ENCODE peak calls at places on chromosomes 4 and X, in nine cellular contexts. S, O, T, U, M, A, F, Z and E are unnamed samples.

GRCh38 chrX:109863811-109864210 is 130.8 kb upstream of the ACSL4 start:
- DNase-seq in S (no peak), O (no peak), T (no peak), U (no peak), M (no peak), A (no peak), F (no peak), Z (no peak), E (no peak)

GRCh38 chr4:183201331-183201730 is 102.3 kb downstream of the WWC2 start:
- DNase-seq in S (peak), O (no peak), T (no peak), U (no peak), M (peak), A (no peak), F (no peak), Z (no peak), E (no peak)

GRCh38 chr4:74094227-74094626 is 4.8 kb downstream of the CXCL2 start:
- DNase-seq in S (no peak), O (no peak), T (peak), U (no peak), M (no peak), A (no peak), F (no peak), Z (no peak), E (no peak)

GRCh38 chr4:99808260-99808857 is 8.3 kb upstream of the DAPP1 start:
- DNase-seq in S (peak), O (peak), T (peak), U (no peak), M (peak), A (peak), F (peak), Z (peak), E (peak)

GRCh38 chr4:163612762-163613161 is 118.3 kb downstream of the TMA16 start:
- DNase-seq in S (no peak), O (no peak), T (no peak), U (no peak), M (no peak), A (no peak), F (no peak), Z (no peak), E (no peak)

GRCh38 chrX:12076046-12076445 is 62.2 kb upstream of the FRMPD4 start:
- DNase-seq in S (no peak), O (no peak), T (no peak), U (no peak), M (no peak), A (no peak), F (no peak), Z (no peak), E (no peak)

GRCh38 chr4:88613417-88613875 is 21.2 kb downstream of the HERC3 start:
- DNase-seq in S (no peak), O (no peak), T (no peak), U (no peak), M (no peak), A (no peak), F (peak), Z (no peak), E (no peak)

GRCh38 chrX:1462596-1463251 is 10.0 kb upstream of the ASMTL start:
- DNase-seq in S (peak), O (no peak), T (peak), U (no peak), M (peak), A (no peak), F (no peak), Z (no peak), E (peak)

GRCh38 chr4:165680821-165681220 is 192.2 kb upstream of the TLL1 start:
- DNase-seq in S (no peak), O (no peak), T (no peak), U (no peak), M (no peak), A (no peak), F (no peak), Z (no peak), E (no peak)

GRCh38 chr4:186765138-186765537 is 41.5 kb upstream of the FAT1 start:
- DNase-seq in S (peak), O (peak), T (no peak), U (no peak), M (peak), A (no peak), F (no peak), Z (no peak), E (peak)

GRCh38 chr4:95644417-95644816 is 95.6 kb upstream of the UNC5C start:
- DNase-seq in S (no peak), O (no peak), T (no peak), U (no peak), M (no peak), A (no peak), F (no peak), Z (no peak), E (no peak)

GRCh38 chrX:135477576-135477975 is 42.9 kb upstream of the INTS6L start:
- DNase-seq in S (peak), O (peak), T (peak), U (no peak), M (peak), A (peak), F (peak), Z (no peak), E (no peak)

GRCh38 chrX:49915352-49916222 is 6.8 kb upstream of the CLCN5 start:
- DNase-seq in S (peak), O (peak), T (peak), U (no peak), M (no peak), A (peak), F (peak), Z (no peak), E (no peak)

GRCh38 chr4:149830823-149831222 is 15.2 kb upstream of the IQCM start:
- DNase-seq in S (peak), O (no peak), T (no peak), U (no peak), M (no peak), A (no peak), F (no peak), Z (no peak), E (no peak)

GRCh38 chr4:83356899-83357661 is 22.4 kb upstream of the HPSE start:
- DNase-seq in S (peak), O (no peak), T (no peak), U (no peak), M (peak), A (no peak), F (no peak), Z (no peak), E (no peak)

GRCh38 chr4:104905546-104905945 is 241.1 kb upstream of the TET2 start:
- DNase-seq in S (no peak), O (no peak), T (no peak), U (no peak), M (no peak), A (no peak), F (no peak), Z (no peak), E (no peak)

GRCh38 chr4:129358571-129358970 is 262.6 kb downstream of the C4orf33 start:
- DNase-seq in S (peak), O (no peak), T (no peak), U (no peak), M (no peak), A (no peak), F (no peak), Z (no peak), E (no peak)

GRCh38 chrX:111411591-111412371 is at the start of gene DCX:
- DNase-seq in S (no peak), O (no peak), T (no peak), U (no peak), M (no peak), A (no peak), F (peak), Z (no peak), E (no peak)

GRCh38 chr4:189858445-189858844 is 82.2 kb upstream of the FRG1 start:
- DNase-seq in S (no peak), O (no peak), T (no peak), U (no peak), M (no peak), A (no peak), F (no peak), Z (no peak), E (no peak)

GRCh38 chr4:43394976-43395375 is 502.5 kb downstream of the GRXCR1 start:
- DNase-seq in S (no peak), O (no peak), T (no peak), U (no peak), M (no peak), A (no peak), F (no peak), Z (no peak), E (no peak)

GRCh38 chrX:14243823-14244222 is 214.1 kb upstream of the GEMIN8 start:
- DNase-seq in S (no peak), O (no peak), T (no peak), U (no peak), M (no peak), A (no peak), F (no peak), Z (no peak), E (no peak)

GRCh38 chrX:3175659-3176438 is 134.6 kb downstream of the ARSF start:
- DNase-seq in S (peak), O (no peak), T (no peak), U (no peak), M (no peak), A (no peak), F (no peak), Z (no peak), E (no peak)

GRCh38 chr4:24666816-24667477 is 82.6 kb upstream of the DHX15 start:
- DNase-seq in S (no peak), O (no peak), T (no peak), U (no peak), M (no peak), A (no peak), F (no peak), Z (no peak), E (no peak)

GRCh38 chr4:158865520-158866177 is 96.8 kb downstream of the FNIP2 start:
- DNase-seq in S (no peak), O (no peak), T (no peak), U (no peak), M (no peak), A (no peak), F (no peak), Z (no peak), E (no peak)

GRCh38 chr4:112007361-112007760 is 137.9 kb upstream of the FAM241A start:
- DNase-seq in S (no peak), O (no peak), T (no peak), U (no peak), M (no peak), A (no peak), F (no peak), Z (no peak), E (no peak)

GRCh38 chr4:78056265-78057129 is 626 bp upstream of the FRAS1 start:
- DNase-seq in S (peak), O (peak), T (peak), U (peak), M (peak), A (no peak), F (peak), Z (peak), E (peak)

GRCh38 chr4:104494822-104495559 is at the start of gene CXXC4:
- DNase-seq in S (peak), O (peak), T (peak), U (peak), M (no peak), A (no peak), F (peak), Z (peak), E (peak)

GRCh38 chr4:91502365-91502764 is 801.4 kb upstream of the GRID2 start:
- DNase-seq in S (no peak), O (no peak), T (no peak), U (no peak), M (no peak), A (no peak), F (no peak), Z (no peak), E (no peak)

GRCh38 chrX:152915541-152916241 is 17.8 kb downstream of the ZNF185 start:
- DNase-seq in S (peak), O (peak), T (no peak), U (no peak), M (no peak), A (no peak), F (peak), Z (no peak), E (no peak)

GRCh38 chr4:38072578-38072977 is 112.4 kb downstream of the PTTG2 start:
- DNase-seq in S (no peak), O (no peak), T (no peak), U (no peak), M (no peak), A (no peak), F (no peak), Z (no peak), E (no peak)

GRCh38 chr4:43241104-43241503 is 348.6 kb downstream of the GRXCR1 start:
- DNase-seq in S (no peak), O (no peak), T (no peak), U (no peak), M (no peak), A (no peak), F (no peak), Z (no peak), E (no peak)

GRCh38 chrX:21885568-21885967 is 29.8 kb downstream of the YY2 start:
- DNase-seq in S (peak), O (no peak), T (no peak), U (no peak), M (peak), A (no peak), F (no peak), Z (no peak), E (no peak)